ENCODE peak calls at places on chromosome 11, in seven cellular contexts. X, N, O, F, A, W and P are unnamed samples.

GRCh38 chr11:100190395-100190794 is 496.7 kb upstream of the ARHGAP42 start:
- DNase-seq in W (no peak), A (no peak), F (no peak), X (no peak), O (no peak), N (no peak), P (no peak)

GRCh38 chr11:57805780-57806179 is 44.2 kb downstream of the CTNND1 start:
- DNase-seq in O (no peak), W (no peak), F (no peak), N (no peak), X (no peak), A (no peak), P (no peak)

GRCh38 chr11:13635290-13635689 is 33.2 kb upstream of the FAR1 start:
- DNase-seq in O (no peak), X (no peak), N (no peak), W (no peak), F (no peak), A (no peak), P (no peak)

GRCh38 chr11:111691731-111692130 is 74.5 kb downstream of the PPP2R1B start:
- DNase-seq in W (no peak), O (no peak), X (no peak), N (no peak), F (no peak), A (no peak), P (no peak)

GRCh38 chr11:12148882-12149281 is 38.5 kb downstream of the MICAL2 start:
- DNase-seq in X (no peak), W (no peak), A (no peak), O (no peak), F (no peak), N (no peak), P (peak; percentile 1)

GRCh38 chr11:108775324-108775723 is 110.5 kb downstream of the DDX10 start:
- DNase-seq in W (no peak), A (no peak), X (no peak), F (no peak), N (peak; percentile 28), O (no peak), P (peak; percentile 51)

GRCh38 chr11:68311155-68312116 is 955 bp upstream of the LRP5 start:
- DNase-seq in X (no peak), O (no peak), N (no peak), A (no peak), W (no peak), F (no peak), P (no peak)

GRCh38 chr11:73972620-73973449 is 9.8 kb downstream of the UCP2 start:
- DNase-seq in F (no peak), X (no peak), W (no peak), N (no peak), A (no peak), O (no peak), P (no peak)

GRCh38 chr11:13030857-13031256 is 21.7 kb downstream of the RASSF10 start:
- DNase-seq in N (no peak), A (no peak), O (no peak), W (no peak), X (no peak), F (peak; percentile 29), P (no peak)

GRCh38 chr11:20599424-20600346 is at the start of gene SLC6A5:
- DNase-seq in F (peak; percentile 35), X (no peak), W (peak; percentile 45), O (peak; percentile 34), N (no peak), A (no peak), P (no peak)

GRCh38 chr11:93567406-93567819 is 24.2 kb upstream of the SMCO4 start:
- DNase-seq in W (no peak), N (no peak), X (no peak), A (no peak), F (peak; percentile 44), O (peak; percentile 7), P (no peak)

GRCh38 chr11:60515144-60515855 is at the start of gene MS4A13:
- DNase-seq in X (no peak), N (no peak), O (no peak), W (no peak), A (no peak), F (peak; percentile 11), P (no peak)

GRCh38 chr11:61728940-61729219 is 23.6 kb upstream of the MYRF start:
- DNase-seq in F (peak; percentile 79), A (no peak), N (no peak), X (peak; percentile 4), W (no peak), O (peak; percentile 66), P (peak; percentile 80)

GRCh38 chr11:25899761-25900160 is 432.2 kb upstream of the ANO3 start:
- DNase-seq in X (no peak), W (no peak), N (no peak), F (no peak), A (no peak), O (no peak), P (no peak)

GRCh38 chr11:120563698-120564572 is 52.4 kb downstream of the GRIK4 start:
- DNase-seq in N (no peak), A (no peak), W (peak; percentile 46), O (peak; percentile 33), F (no peak), X (no peak), P (no peak)